ENCODE peak calls at places on chromosomes 11 and 22, in seven cellular contexts. G, H, Q, R, X, E and N are unnamed samples.

GRCh38 chr22:42064629-42065028 is 6.0 kb downstream of the NAGA start:
- DNase-seq in G (no peak), H (no peak), Q (no peak), R (no peak), X (no peak), E (no peak), N (no peak)

GRCh38 chr11:10114593-10115404 is 179.2 kb downstream of the SBF2 start:
- DNase-seq in G (no peak), H (no peak), Q (peak; percentile 41), R (no peak), X (no peak), E (no peak), N (no peak)

GRCh38 chr11:69910519-69911309 is 91.5 kb upstream of the FGF3 start:
- DNase-seq in G (no peak), H (no peak), Q (no peak), R (no peak), X (peak; percentile 55), E (no peak), N (no peak)

GRCh38 chr11:72069787-72070251 is 10.5 kb downstream of the NUMA1 start:
- DNase-seq in G (peak; percentile 74), H (peak; percentile 51), Q (peak; percentile 89), R (peak; percentile 90), X (peak; percentile 65), E (peak; percentile 84), N (no peak)

GRCh38 chr11:31509017-31509411 is 408 bp downstream of the IMMP1L start:
- DNase-seq in G (no peak), H (no peak), Q (peak; percentile 33), R (no peak), X (no peak), E (no peak), N (no peak)

GRCh38 chr22:48711669-48712068 is 1116.0 kb downstream of the BRD1 start:
- DNase-seq in G (no peak), H (no peak), Q (no peak), R (no peak), X (no peak), E (no peak), N (no peak)

GRCh38 chr11:68691402-68691784 is 7.0 kb downstream of the GAL start:
- DNase-seq in G (no peak), H (no peak), Q (no peak), R (no peak), X (peak; percentile 53), E (no peak), N (no peak)

GRCh38 chr22:21797444-21798221 is 62.0 kb upstream of the YPEL1 start:
- DNase-seq in G (no peak), H (no peak), Q (peak; percentile 49), R (peak; percentile 74), X (no peak), E (peak; percentile 31), N (no peak)

GRCh38 chr22:48718818-48719500 is 1108.7 kb downstream of the BRD1 start:
- DNase-seq in G (no peak), H (no peak), Q (no peak), R (no peak), X (peak; percentile 35), E (no peak), N (no peak)

GRCh38 chr11:27777013-27777412 is 76.8 kb upstream of the BDNF start:
- DNase-seq in G (no peak), H (no peak), Q (no peak), R (peak; percentile 6), X (no peak), E (no peak), N (no peak)

GRCh38 chr11:124879999-124880611 is 14.9 kb downstream of the ROBO3 start:
- DNase-seq in G (no peak), H (no peak), Q (no peak), R (no peak), X (peak; percentile 32), E (no peak), N (no peak)

GRCh38 chr11:72930011-72930410 is 115.8 kb downstream of the ATG16L2 start:
- DNase-seq in G (no peak), H (no peak), Q (peak; percentile 64), R (peak; percentile 69), X (peak; percentile 45), E (peak; percentile 59), N (no peak)

GRCh38 chr22:38494498-38494897 is 11.6 kb downstream of the DDX17 start:
- DNase-seq in G (no peak), H (no peak), Q (no peak), R (peak; percentile 90), X (no peak), E (peak; percentile 77), N (no peak)

GRCh38 chr11:45926001-45926401 is 3.5 kb downstream of the LARGE2 start:
- DNase-seq in G (no peak), H (no peak), Q (no peak), R (no peak), X (peak; percentile 45), E (no peak), N (no peak)

GRCh38 chr22:37481347-37481907 is 4.8 kb downstream of the MFNG start:
- DNase-seq in G (no peak), H (no peak), Q (no peak), R (no peak), X (no peak), E (no peak), N (no peak)

GRCh38 chr11:48900131-48900800 is 83.4 kb downstream of the TRIM51G start:
- DNase-seq in G (no peak), H (no peak), Q (no peak), R (no peak), X (no peak), E (no peak), N (no peak)

GRCh38 chr22:38290347-38290746 is 17.5 kb upstream of the TMEM184B start:
- DNase-seq in G (no peak), H (no peak), Q (no peak), R (no peak), X (no peak), E (no peak), N (no peak)

GRCh38 chr11:130094614-130095013 is 24.9 kb downstream of the APLP2 start:
- DNase-seq in G (no peak), H (no peak), Q (no peak), R (no peak), X (no peak), E (no peak), N (no peak)

GRCh38 chr22:47049078-47049609 is 286.7 kb downstream of the TBC1D22A start:
- DNase-seq in G (no peak), H (no peak), Q (no peak), R (no peak), X (no peak), E (no peak), N (no peak)

GRCh38 chr22:46053563-46054090 is 76.7 kb upstream of the WNT7B start:
- DNase-seq in G (peak; percentile 78), H (no peak), Q (peak; percentile 84), R (peak; percentile 64), X (no peak), E (peak; percentile 38), N (peak; percentile 68)

GRCh38 chr22:35059632-35060031 is 6.3 kb upstream of the ISX start:
- DNase-seq in G (no peak), H (no peak), Q (no peak), R (no peak), X (no peak), E (no peak), N (no peak)

GRCh38 chr11:19072464-19072863 is 11.9 kb upstream of the MRGPRX2 start:
- DNase-seq in G (no peak), H (no peak), Q (no peak), R (no peak), X (no peak), E (no peak), N (no peak)

GRCh38 chr11:75345455-75346224 is 5.8 kb downstream of the ARRB1 start:
- DNase-seq in G (no peak), H (no peak), Q (no peak), R (no peak), X (peak; percentile 52), E (no peak), N (no peak)
- H3K9ac ChIP-seq in G (no peak overlapping the region), H (no peak overlapping the region), Q (no peak overlapping the region), R (no peak overlapping the region), X (no peak overlapping the region), E (no peak overlapping the region), N (no peak overlapping the region)

GRCh38 chr11:8259316-8259995 is 4.2 kb downstream of the LMO1 start:
- DNase-seq in G (no peak), H (no peak), Q (no peak), R (no peak), X (no peak), E (no peak), N (no peak)
- H3K9ac ChIP-seq in G (no peak overlapping the region), H (no peak overlapping the region), Q (no peak overlapping the region), R (no peak overlapping the region), X (no peak overlapping the region), E (no peak overlapping the region), N (no peak overlapping the region)

DNA sequence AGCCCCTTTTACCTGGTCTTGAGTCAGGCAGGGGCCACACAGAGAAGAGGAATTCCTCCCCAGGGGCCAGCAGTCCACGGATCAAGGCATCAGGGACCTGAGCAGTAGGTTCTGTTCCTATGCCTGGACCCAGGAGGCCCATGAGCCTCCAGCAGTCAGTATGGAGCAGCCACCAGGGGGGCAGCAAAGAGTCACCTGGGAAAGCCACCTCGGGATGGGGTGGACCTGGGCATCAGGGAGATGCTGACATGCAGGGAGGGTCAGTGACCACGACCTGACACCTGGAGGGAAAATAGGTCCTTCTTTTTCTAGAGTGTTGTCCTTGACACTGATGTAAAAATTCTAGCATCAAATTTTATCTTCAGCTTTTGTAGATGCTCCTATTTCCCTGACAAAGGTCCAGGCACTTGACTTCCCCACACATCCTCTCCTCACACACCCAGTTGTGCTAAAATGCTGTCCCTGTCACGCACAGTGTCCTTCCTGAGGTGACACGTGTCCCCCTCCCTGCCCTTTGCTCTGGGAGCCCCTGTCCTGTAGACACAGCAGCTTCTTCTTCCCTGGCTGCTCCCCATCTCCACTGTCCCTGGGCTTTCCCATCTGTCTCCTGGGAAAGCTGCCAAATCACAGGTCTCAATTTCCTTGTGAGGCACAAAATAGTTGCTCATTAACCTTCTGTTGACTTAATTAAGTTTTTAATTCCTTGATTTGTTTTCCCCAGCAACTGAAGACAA is 70.0 kb upstream of the IGLL5 start:
- DNase-seq in G (no peak), H (no peak), Q (no peak), R (no peak), X (peak; percentile 60), E (no peak), N (no peak)
- H3K9ac ChIP-seq in G (no peak overlapping the region), H (no peak overlapping the region), Q (no peak overlapping the region), R (no peak overlapping the region), X (no peak overlapping the region), E (no peak overlapping the region), N (no peak overlapping the region)

DNA sequence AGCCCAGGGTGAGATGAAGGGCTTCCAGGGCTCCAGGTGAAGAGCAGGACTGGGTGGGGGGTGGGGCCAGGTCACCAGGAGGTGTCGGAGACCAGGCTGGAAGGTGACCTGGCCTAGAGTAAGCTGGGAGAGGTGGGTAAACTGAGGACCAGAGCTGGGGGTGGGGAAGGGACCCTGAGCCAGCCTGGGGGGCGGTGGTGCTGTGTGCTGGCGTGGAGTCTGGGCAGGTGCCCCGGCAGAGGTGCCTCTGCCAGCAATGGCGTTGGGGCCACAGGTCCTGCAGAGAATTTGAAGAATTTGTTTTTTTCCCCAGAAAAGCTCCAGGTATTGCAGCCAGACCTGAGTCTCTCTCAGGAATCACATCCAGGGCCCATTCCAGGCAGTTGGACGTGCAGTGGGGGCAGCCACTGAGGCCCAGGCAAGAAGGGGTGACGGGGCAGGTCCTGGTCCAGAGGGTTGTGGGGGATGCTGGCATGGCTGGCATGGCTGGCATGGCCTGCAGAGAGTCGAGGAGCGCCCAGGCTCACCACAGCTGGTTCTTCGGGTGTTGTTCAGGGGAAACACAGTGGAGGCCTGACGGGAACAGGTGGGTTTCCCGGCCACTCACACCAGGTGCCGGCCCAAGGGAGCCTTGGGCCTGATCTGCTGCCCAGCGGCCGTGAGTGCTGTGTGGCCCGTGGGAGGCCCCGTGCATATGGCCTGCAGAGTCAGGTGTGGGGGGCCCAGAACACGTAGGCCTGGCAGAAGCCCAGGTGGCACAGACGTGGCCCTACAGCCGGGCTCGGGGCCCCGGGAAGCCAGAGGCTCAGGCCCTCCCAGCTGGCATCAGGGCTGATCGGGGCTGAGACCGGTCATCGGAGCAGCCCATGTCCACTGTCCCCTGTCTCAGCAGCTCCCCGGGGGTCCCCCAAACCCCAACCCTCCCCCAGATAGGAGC is 6.4 kb upstream of the MUC6 start:
- DNase-seq in G (no peak), H (no peak), Q (no peak), R (no peak), X (no peak), E (no peak), N (no peak)
- H3K9ac ChIP-seq in G (no peak overlapping the region), H (no peak overlapping the region), Q (no peak overlapping the region), R (no peak overlapping the region), X (no peak overlapping the region), E (no peak overlapping the region), N (no peak overlapping the region)